ENCODE peak calls at places on chromosomes 12 and 14, in four cellular contexts. D is GM12878, R is K562, E is endothelial cell of umbilical vein. K is an unnamed sample.

GRCh38 chr12:29427964-29428363 is 47.0 kb upstream of the ERGIC2 start:
- DNase-seq in R (peak; percentile 49), E (no peak), D (peak; percentile 37), K (no peak)

GRCh38 chr12:118249547-118249946 is 113.6 kb downstream of the PEBP1 start:
- DNase-seq in D (no peak), R (no peak), E (no peak), K (no peak)

GRCh38 chr14:24436355-24437019 is 6.1 kb downstream of the SDR39U1 start:
- DNase-seq in D (no peak), E (peak; percentile 95), R (peak; percentile 67), K (peak; percentile 85)

GRCh38 chr12:48040294-48040820 is 36.1 kb upstream of the COL2A1 start:
- DNase-seq in D (no peak), E (no peak), R (no peak), K (no peak)

GRCh38 chr14:100950024-100950423 is 46.5 kb upstream of the RTL1 start:
- DNase-seq in D (no peak), R (no peak), E (peak; percentile 76), K (peak; percentile 41)

GRCh38 chr12:42570076-42570475 is 19.5 kb downstream of the PRICKLE1 start:
- DNase-seq in D (no peak), R (no peak), E (no peak), K (no peak)

GRCh38 chr12:68636268-68636667 is 25.6 kb downstream of the RAP1B start:
- DNase-seq in E (no peak), R (no peak), D (no peak), K (peak; percentile 80)

GRCh38 chr12:47079894-47080724 is at the start of gene AMIGO2:
- DNase-seq in R (peak; percentile 41), D (no peak), E (peak; percentile 91), K (peak; percentile 54)

GRCh38 chr12:62190921-62191746 is 69.1 kb upstream of the USP15 start:
- DNase-seq in R (no peak), E (no peak), D (no peak), K (peak; percentile 23)

GRCh38 chr12:12010277-12011031 is 60.3 kb upstream of the BCL2L14 start:
- DNase-seq in D (peak; percentile 94), E (no peak), R (no peak), K (peak; percentile 61)

GRCh38 chr12:132291402-132292175 is 37.8 kb downstream of the GALNT9 start:
- DNase-seq in R (no peak), D (no peak), E (no peak), K (no peak)

GRCh38 chr14:102320033-102320660 is 601 bp downstream of the ZNF839 start:
- DNase-seq in D (no peak), E (peak; percentile 57), R (peak; percentile 24), K (peak; percentile 56)

GRCh38 chr14:102593841-102594170 is 1.4 kb downstream of the RCOR1 start:
- DNase-seq in D (no peak), R (no peak), E (peak; percentile 36), K (no peak)

DNA sequence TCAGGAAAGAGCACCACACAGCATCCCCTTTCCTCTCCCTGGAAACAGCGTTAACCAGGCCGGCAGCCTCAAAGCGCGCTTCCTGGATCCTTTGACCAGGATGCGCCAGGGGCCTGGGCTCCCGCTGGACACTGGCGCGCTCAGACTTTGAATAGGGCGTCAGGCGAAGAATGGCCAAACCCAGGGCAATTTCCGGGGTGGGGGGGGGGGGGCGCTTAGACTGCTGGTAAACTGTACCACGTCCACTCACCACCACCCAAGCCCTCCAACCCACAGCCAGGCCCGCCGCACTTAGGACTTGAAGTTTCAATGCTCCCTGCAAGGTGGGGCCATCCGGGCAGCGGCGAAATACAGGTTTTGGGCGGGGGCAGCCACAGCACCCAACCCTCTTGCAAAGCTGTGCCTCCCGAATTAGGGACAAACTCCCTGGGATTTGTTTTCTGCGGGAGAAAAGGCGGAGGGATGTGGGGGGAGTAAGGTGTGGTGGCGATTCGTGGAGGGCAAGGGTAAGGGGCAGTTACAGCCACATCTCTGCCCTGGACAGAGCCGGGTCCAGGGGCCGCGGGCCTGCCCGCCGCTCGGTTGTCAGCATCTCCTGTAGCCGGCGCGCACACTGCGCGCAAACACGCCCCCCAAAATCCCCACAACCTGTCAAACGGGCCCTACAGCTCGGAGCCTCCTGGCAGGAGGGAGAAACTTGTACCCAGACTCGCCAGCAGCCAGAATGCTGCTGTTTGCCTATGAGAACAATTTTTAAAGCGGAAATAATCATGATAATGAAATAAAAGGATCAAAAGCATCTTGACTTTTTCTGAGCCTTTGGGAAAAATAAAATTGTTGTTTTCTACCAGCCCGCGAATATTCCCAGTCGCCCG is 958 bp downstream of the RTN1 start:
- DNase-seq in D (no peak), R (no peak), E (no peak), K (no peak)
- TF ChIP-seq FOS in D (no peak), R (no peak), E (no peak), K (no peak)

GRCh38 chr12:7351177-7351576 is 47.3 kb downstream of the ACSM4 start:
- DNase-seq in R (no peak), E (no peak), D (no peak), K (no peak)
- TF ChIP-seq FOS in R (no peak), E (no peak), D (no peak), K (no peak)

DNA sequence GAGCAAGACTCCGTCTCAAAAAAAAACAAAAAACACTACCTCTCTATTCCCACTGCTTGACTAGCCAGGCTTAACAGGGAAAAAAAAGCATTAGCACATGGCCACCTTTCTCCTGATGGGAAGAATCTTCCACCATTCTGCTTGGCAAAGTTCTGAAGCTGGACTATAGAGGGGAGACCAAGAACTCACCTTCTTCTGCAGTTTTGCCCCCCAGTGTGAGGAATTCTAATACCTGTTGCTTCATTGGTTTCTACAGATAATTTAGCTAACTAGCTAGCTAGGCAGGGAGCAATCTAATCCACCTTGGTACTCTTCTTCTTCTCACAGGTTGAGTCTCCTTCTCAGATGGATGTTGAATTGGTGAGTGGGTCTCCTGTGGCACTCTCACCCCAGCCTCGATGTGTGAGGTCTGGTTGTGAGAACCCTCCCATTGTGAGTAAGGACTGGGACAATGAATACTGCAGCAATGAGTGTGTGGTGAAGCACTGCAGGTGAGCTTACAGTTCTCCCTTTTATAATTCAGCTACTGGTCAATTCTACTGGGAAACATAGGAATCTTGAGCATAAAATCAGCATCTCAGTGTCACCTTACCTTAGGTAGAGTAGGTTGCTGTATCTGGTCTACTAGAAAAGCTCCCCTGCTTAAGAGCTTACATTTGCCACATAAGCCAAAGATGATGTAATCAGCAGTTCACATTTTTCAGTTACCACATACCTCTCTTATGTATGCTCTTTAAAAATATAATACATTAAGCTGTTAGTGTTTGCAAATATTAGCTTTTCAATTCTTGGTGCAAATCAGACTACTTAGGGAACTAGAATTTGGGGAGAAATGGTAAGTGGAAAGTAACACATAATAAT is 16.0 kb downstream of the METTL3 start:
- DNase-seq in D (no peak), E (no peak), R (no peak), K (peak; percentile 80)
- TF ChIP-seq FOS in D (no peak), E (no peak), R (no peak), K (no peak)

GRCh38 chr12:117236456-117237001 is 46.3 kb upstream of the FBXO21 start:
- DNase-seq in D (no peak), R (peak; percentile 82), E (peak; percentile 45), K (peak; percentile 17)
- TF ChIP-seq FOS in D (no peak), R (no peak), E (no peak), K (no peak)

DNA sequence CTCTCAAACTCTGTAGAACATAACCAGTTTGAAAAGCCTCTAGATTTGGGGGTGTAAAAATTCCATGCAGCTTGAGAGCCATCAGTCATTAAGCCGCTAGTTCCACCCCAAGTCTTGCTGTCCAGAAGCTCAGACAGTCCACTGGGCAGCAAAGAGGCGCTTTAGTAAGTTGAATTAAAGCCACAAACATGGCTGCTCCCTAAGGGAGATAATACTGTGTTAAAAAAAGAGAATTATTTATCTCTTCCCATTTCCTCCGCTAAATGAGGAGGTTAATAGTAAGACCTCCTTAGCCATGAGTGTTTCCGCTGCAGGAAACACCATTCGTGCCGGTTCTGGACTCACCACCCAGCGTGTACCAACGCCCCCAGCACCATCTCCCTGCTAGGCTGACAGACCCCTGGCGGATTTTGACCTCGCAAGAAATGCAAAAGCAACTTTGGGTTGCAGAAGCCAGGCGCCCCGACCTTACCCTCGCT is 539 bp downstream of the TM7SF3 start:
- DNase-seq in D (no peak), E (peak; percentile 55), R (peak; percentile 45), K (peak; percentile 47)
- TF ChIP-seq FOS in D (no peak), E (no peak), R (no peak), K (no peak)

DNA sequence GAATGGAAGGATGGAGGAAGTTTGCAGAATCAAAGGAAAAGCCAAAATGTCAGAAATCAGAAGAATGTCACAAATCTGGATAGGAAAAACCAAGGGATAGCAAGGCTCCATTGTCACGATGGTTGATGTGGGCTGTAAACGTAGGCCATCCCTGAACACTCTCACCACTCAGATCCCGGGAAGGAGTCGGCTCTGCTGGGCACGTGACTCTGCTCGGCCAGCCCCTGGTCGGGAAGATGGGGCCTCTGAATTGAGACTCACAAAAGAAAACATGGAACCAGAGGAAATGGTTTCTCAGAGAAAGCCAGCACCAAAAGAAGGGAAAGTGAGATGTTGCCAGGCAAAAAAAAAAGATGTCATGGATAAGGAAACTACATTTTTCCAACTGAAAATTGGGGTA is 26.2 kb downstream of the TCP11L2 start:
- DNase-seq in D (no peak), E (no peak), R (no peak), K (no peak)
- TF ChIP-seq FOS in D (no peak), E (no peak), R (no peak), K (no peak)

GRCh38 chr14:104710071-104710735 is 13.8 kb upstream of the ADSS1 start:
- DNase-seq in E (no peak), R (no peak), D (no peak), K (no peak)

GRCh38 chr14:104709387-104710019 is 14.5 kb upstream of the ADSS1 start:
- DNase-seq in D (no peak), R (no peak), E (no peak), K (no peak)

GRCh38 chr14:104706733-104707628 is 17.0 kb upstream of the ADSS1 start:
- DNase-seq in D (no peak), R (no peak), E (no peak), K (no peak)

GRCh38 chr14:104707629-104708595 is 16.1 kb upstream of the ADSS1 start:
- DNase-seq in R (no peak), E (no peak), D (no peak), K (no peak)

GRCh38 chr14:104708606-104709268 is 15.3 kb upstream of the ADSS1 start:
- DNase-seq in R (peak; percentile 75), D (no peak), E (peak; percentile 61), K (peak; percentile 39)
- TF ChIP-seq FOS in R (no peak), D (no peak), E (no peak), K (no peak)

GRCh38 chr12:121135320-121135719 is 2.6 kb downstream of the P2RX7 start:
- DNase-seq in R (no peak), D (no peak), E (no peak), K (no peak)
- TF ChIP-seq FOS in R (no peak), D (no peak), E (no peak), K (no peak)

K was measured in IMR-90.